ENCODE peak calls at places on chromosomes 13 and 19, in four cellular contexts. One of them, this sample, is unnamed.

GRCh38 chr19:33799507-33799906 is 2.8 kb downstream of the KCTD15 start:
- DNase-seq in stimulated activated CD8-positive, alpha-beta memory T cell treated with anti-CD3 and anti-CD28 coated beads, Interleukin-15, amount 100 ng/mL, for 48 hours: no peak
- DNase-seq in mucosa of descending colon: no peak
- DNase-seq in ELR: no peak
- DNase-seq in this sample: no peak

GRCh38 chr19:11821474-11821873 is 7.4 kb downstream of the ZNF440 start:
- DNase-seq in stimulated activated CD8-positive, alpha-beta memory T cell treated with anti-CD3 and anti-CD28 coated beads, Interleukin-15, amount 100 ng/mL, for 48 hours: no peak
- DNase-seq in mucosa of descending colon: no peak
- DNase-seq in ELR: peak; percentile 46
- DNase-seq in this sample: no peak

GRCh38 chr19:38759590-38760003 is 13.7 kb downstream of the LGALS7 start:
- DNase-seq in stimulated activated CD8-positive, alpha-beta memory T cell treated with anti-CD3 and anti-CD28 coated beads, Interleukin-15, amount 100 ng/mL, for 48 hours: no peak
- DNase-seq in mucosa of descending colon: peak; percentile 77
- DNase-seq in ELR: no peak
- DNase-seq in this sample: no peak

GRCh38 chr19:16702123-16702522 is 17.5 kb upstream of the NWD1 start:
- DNase-seq in stimulated activated CD8-positive, alpha-beta memory T cell treated with anti-CD3 and anti-CD28 coated beads, Interleukin-15, amount 100 ng/mL, for 48 hours: no peak
- DNase-seq in mucosa of descending colon: peak; percentile 22
- DNase-seq in ELR: peak; percentile 58
- DNase-seq in this sample: no peak

GRCh38 chr13:106507560-106508274 is 27.7 kb downstream of the EFNB2 start:
- DNase-seq in stimulated activated CD8-positive, alpha-beta memory T cell treated with anti-CD3 and anti-CD28 coated beads, Interleukin-15, amount 100 ng/mL, for 48 hours: no peak
- DNase-seq in mucosa of descending colon: no peak
- DNase-seq in ELR: peak; percentile 89
- DNase-seq in this sample: peak; percentile 70

GRCh38 chr13:21326155-21327030 is 132.7 kb downstream of the ZDHHC20 start:
- DNase-seq in stimulated activated CD8-positive, alpha-beta memory T cell treated with anti-CD3 and anti-CD28 coated beads, Interleukin-15, amount 100 ng/mL, for 48 hours: no peak
- DNase-seq in mucosa of descending colon: peak; percentile 15
- DNase-seq in ELR: peak; percentile 76
- DNase-seq in this sample: peak; percentile 43

GRCh38 chr13:99421758-99422555 is 79.3 kb upstream of the TM9SF2 start:
- DNase-seq in stimulated activated CD8-positive, alpha-beta memory T cell treated with anti-CD3 and anti-CD28 coated beads, Interleukin-15, amount 100 ng/mL, for 48 hours: no peak
- DNase-seq in mucosa of descending colon: no peak
- DNase-seq in ELR: no peak
- DNase-seq in this sample: no peak

GRCh38 chr13:45851171-45851889 is at the start of gene SIAH3:
- DNase-seq in stimulated activated CD8-positive, alpha-beta memory T cell treated with anti-CD3 and anti-CD28 coated beads, Interleukin-15, amount 100 ng/mL, for 48 hours: no peak
- DNase-seq in mucosa of descending colon: no peak
- DNase-seq in ELR: peak; percentile 19
- DNase-seq in this sample: peak; percentile 66

GRCh38 chr19:16957151-16957662 is 68.4 kb downstream of the F2RL3 start:
- DNase-seq in stimulated activated CD8-positive, alpha-beta memory T cell treated with anti-CD3 and anti-CD28 coated beads, Interleukin-15, amount 100 ng/mL, for 48 hours: no peak
- DNase-seq in mucosa of descending colon: no peak
- DNase-seq in ELR: no peak
- DNase-seq in this sample: no peak

GRCh38 chr13:48437381-48437780 is 24.5 kb upstream of the LPAR6 start:
- DNase-seq in stimulated activated CD8-positive, alpha-beta memory T cell treated with anti-CD3 and anti-CD28 coated beads, Interleukin-15, amount 100 ng/mL, for 48 hours: no peak
- DNase-seq in mucosa of descending colon: peak; percentile 27
- DNase-seq in ELR: no peak
- DNase-seq in this sample: no peak

GRCh38 chr13:72839831-72840426 is 58.0 kb downstream of the PIBF1 start:
- DNase-seq in stimulated activated CD8-positive, alpha-beta memory T cell treated with anti-CD3 and anti-CD28 coated beads, Interleukin-15, amount 100 ng/mL, for 48 hours: no peak
- DNase-seq in mucosa of descending colon: peak; percentile 82
- DNase-seq in ELR: peak; percentile 67
- DNase-seq in this sample: no peak

GRCh38 chr19:19115954-19116353 is 22.3 kb downstream of the TMEM161A start:
- DNase-seq in stimulated activated CD8-positive, alpha-beta memory T cell treated with anti-CD3 and anti-CD28 coated beads, Interleukin-15, amount 100 ng/mL, for 48 hours: no peak
- DNase-seq in mucosa of descending colon: peak; percentile 67
- DNase-seq in ELR: peak; percentile 40
- DNase-seq in this sample: no peak

GRCh38 chr13:26699197-26699490 is 61.4 kb downstream of the GPR12 start:
- DNase-seq in stimulated activated CD8-positive, alpha-beta memory T cell treated with anti-CD3 and anti-CD28 coated beads, Interleukin-15, amount 100 ng/mL, for 48 hours: no peak
- DNase-seq in mucosa of descending colon: no peak
- DNase-seq in ELR: no peak
- DNase-seq in this sample: no peak

GRCh38 chr19:21065336-21065735 is 16.7 kb upstream of the ZNF714 start:
- DNase-seq in stimulated activated CD8-positive, alpha-beta memory T cell treated with anti-CD3 and anti-CD28 coated beads, Interleukin-15, amount 100 ng/mL, for 48 hours: no peak
- DNase-seq in mucosa of descending colon: no peak
- DNase-seq in ELR: no peak
- DNase-seq in this sample: no peak

GRCh38 chr19:48777720-48778119 is 22.4 kb downstream of the FGF21 start:
- DNase-seq in stimulated activated CD8-positive, alpha-beta memory T cell treated with anti-CD3 and anti-CD28 coated beads, Interleukin-15, amount 100 ng/mL, for 48 hours: no peak
- DNase-seq in mucosa of descending colon: no peak
- DNase-seq in ELR: no peak
- DNase-seq in this sample: no peak

GRCh38 chr19:6015841-6016545 is 38.1 kb upstream of the RANBP3 start:
- DNase-seq in stimulated activated CD8-positive, alpha-beta memory T cell treated with anti-CD3 and anti-CD28 coated beads, Interleukin-15, amount 100 ng/mL, for 48 hours: no peak
- DNase-seq in mucosa of descending colon: no peak
- DNase-seq in ELR: no peak
- DNase-seq in this sample: no peak

GRCh38 chr19:1104452-1105216 is 840 bp downstream of the GPX4 start:
- DNase-seq in stimulated activated CD8-positive, alpha-beta memory T cell treated with anti-CD3 and anti-CD28 coated beads, Interleukin-15, amount 100 ng/mL, for 48 hours: peak; percentile 67
- DNase-seq in mucosa of descending colon: peak; percentile 82
- DNase-seq in ELR: peak; percentile 81
- DNase-seq in this sample: peak; percentile 72

GRCh38 chr19:28020631-28021315 is 1192.2 kb downstream of the UQCRFS1 start:
- DNase-seq in stimulated activated CD8-positive, alpha-beta memory T cell treated with anti-CD3 and anti-CD28 coated beads, Interleukin-15, amount 100 ng/mL, for 48 hours: no peak
- DNase-seq in mucosa of descending colon: no peak
- DNase-seq in ELR: no peak
- DNase-seq in this sample: no peak

This sample was measured in putamen.